ENCODE peak calls at places on chromosomes 6 and 20, in seven cellular contexts. S, G, R, P, I, F and M are unnamed samples. For H3K4me1, the result is how much of the 10 kb centered on the place peaks cover.

GRCh38 chr6:92122746-92123145 is 1296.6 kb downstream of the EPHA7 start:
- DNase-seq in F (peak), I (peak), G (no peak), R (no peak), P (no peak), S (no peak), M (no peak)

GRCh38 chr6:11233936-11234573 is 1.6 kb upstream of the NEDD9 start:
- DNase-seq in G (no peak), R (no peak), I (no peak), P (no peak), S (no peak), F (no peak), M (no peak)

GRCh38 chr6:42390228-42390934 is 61.3 kb downstream of the TRERF1 start:
- DNase-seq in F (no peak), S (no peak), P (no peak), R (no peak), I (no peak), G (no peak), M (peak)

GRCh38 chr6:167797871-167798265 is 28.8 kb upstream of the AFDN start:
- DNase-seq in G (no peak), I (no peak), F (no peak), R (no peak), P (no peak), S (no peak), M (no peak)

GRCh38 chr20:58268936-58269619 is 40.4 kb upstream of the RAB22A start:
- DNase-seq in G (no peak), F (no peak), I (peak), R (no peak), P (no peak), S (no peak), M (no peak)

GRCh38 chr6:64811145-64811544 is 895.9 kb downstream of the EYS start:
- DNase-seq in P (no peak), S (no peak), R (no peak), F (no peak), I (peak), G (no peak), M (no peak)

GRCh38 chr20:61560361-61560853 is 308.3 kb downstream of the CDH4 start:
- DNase-seq in R (no peak), P (no peak), G (no peak), F (peak), I (peak), S (no peak), M (no peak)

GRCh38 chr6:70423189-70424133 is 10.2 kb downstream of the FAM135A start:
- DNase-seq in S (no peak), R (no peak), G (no peak), I (peak), P (no peak), F (no peak), M (no peak)

GRCh38 chr6:1867197-1867596 is 257.5 kb downstream of the FOXC1 start:
- DNase-seq in P (no peak), G (no peak), R (no peak), S (no peak), F (no peak), I (no peak), M (no peak)

GRCh38 chr6:107491791-107492674 is 2.1 kb downstream of the SOBP start:
- DNase-seq in I (peak), G (no peak), F (peak), S (no peak), R (peak), P (peak), M (no peak)

GRCh38 chr6:116557863-116558262 is 4.3 kb downstream of the CALHM4 start:
- DNase-seq in G (no peak), R (no peak), I (peak), P (peak), S (no peak), F (peak), M (no peak)

GRCh38 chr6:159529820-159530405 is 163.1 kb downstream of the SOD2 start:
- DNase-seq in I (no peak), P (peak), S (no peak), G (no peak), F (no peak), R (no peak), M (no peak)

GRCh38 chr20:7375905-7376304 is 564.4 kb downstream of the HAO1 start:
- DNase-seq in G (no peak), R (no peak), F (peak), P (no peak), S (no peak), I (peak), M (no peak)

GRCh38 chr6:3732345-3733141 is 19.0 kb downstream of the PXDC1 start:
- DNase-seq in S (peak), R (peak), F (peak), P (peak), G (peak), I (peak), M (peak)

GRCh38 chr6:31752739-31753319 is 9.6 kb upstream of the SAPCD1 start:
- DNase-seq in G (no peak), I (peak), R (no peak), P (no peak), F (peak), S (no peak), M (no peak)

GRCh38 chr20:60453847-60454246 is 495.6 kb downstream of the CDH26 start:
- DNase-seq in I (no peak), F (no peak), P (no peak), S (no peak), R (no peak), G (no peak), M (no peak)

GRCh38 chr20:15593061-15593460 is 980.2 kb downstream of the KIF16B start:
- DNase-seq in R (no peak), S (no peak), I (no peak), P (no peak), F (no peak), G (no peak), M (no peak)

GRCh38 chr20:19930461-19930860 is 86.7 kb upstream of the NAA20 start:
- DNase-seq in R (no peak), S (no peak), F (no peak), I (no peak), P (no peak), G (no peak), M (no peak)

GRCh38 chr20:35699914-35700624 is 864 bp downstream of the ROMO1 start:
- DNase-seq in S (no peak), P (no peak), G (no peak), R (no peak), I (no peak), F (no peak), M (no peak)

GRCh38 chr6:138824482-138825134 is 28.7 kb downstream of the ECT2L start:
- DNase-seq in I (no peak), G (no peak), S (no peak), F (no peak), P (no peak), R (no peak), M (no peak)

GRCh38 chr20:64198347-64198746 is 34.1 kb downstream of the MYT1 start:
- DNase-seq in S (peak), I (no peak), G (no peak), R (no peak), F (no peak), P (no peak), M (no peak)

GRCh38 chr6:69022991-69023390 is 387.9 kb downstream of the ADGRB3 start:
- DNase-seq in F (peak), I (no peak), G (no peak), P (no peak), S (no peak), R (no peak), M (no peak)

GRCh38 chr6:68192988-68193387 is 442.1 kb upstream of the ADGRB3 start:
- DNase-seq in R (no peak), G (no peak), P (no peak), I (no peak), S (no peak), F (no peak), M (no peak)

GRCh38 chr20:40134176-40134575 is 554.9 kb downstream of the MAFB start:
- DNase-seq in G (no peak), S (no peak), R (no peak), F (no peak), P (no peak), I (no peak), M (no peak)

GRCh38 chr20:53930651-53931504 is 139.5 kb downstream of the BCAS1 start:
- DNase-seq in S (no peak), F (no peak), G (no peak), R (no peak), P (no peak), I (no peak), M (no peak)

GRCh38 chr6:155041781-155042279 is 46.7 kb downstream of the TIAM2 start:
- DNase-seq in G (no peak), P (no peak), I (peak), S (no peak), R (no peak), F (peak), M (no peak)

GRCh38 chr6:136501081-136501480 is 49.1 kb downstream of the MAP7 start:
- DNase-seq in F (no peak), P (no peak), S (no peak), I (no peak), R (no peak), G (no peak), M (no peak)
- H3K27ac ChIP-seq in F (no peak), P (no peak), S (no peak), I (no peak), R (no peak), G (no peak), M (no peak)

DNA sequence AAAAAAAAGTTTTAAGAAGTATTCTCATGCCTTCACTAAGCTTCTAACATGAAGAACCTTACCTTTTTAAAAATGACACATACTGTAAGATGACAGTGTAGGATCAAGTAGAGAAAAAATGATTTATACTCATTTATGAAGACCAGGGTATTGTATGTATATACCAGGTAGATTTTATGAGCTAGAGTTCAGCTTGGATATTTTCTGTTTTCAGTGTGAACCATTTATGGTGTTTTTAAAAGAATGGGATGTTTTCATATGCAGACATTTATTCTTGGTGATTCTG is 24.4 kb downstream of the DUSP22 start:
- DNase-seq in F (no peak), S (no peak), G (no peak), R (no peak), P (no peak), I (no peak), M (no peak)
- H3K4me1 ChIP-seq in F (under half), S (under half), G (under half), R (under half), P (under half), I (under half), M (under half)

DNA sequence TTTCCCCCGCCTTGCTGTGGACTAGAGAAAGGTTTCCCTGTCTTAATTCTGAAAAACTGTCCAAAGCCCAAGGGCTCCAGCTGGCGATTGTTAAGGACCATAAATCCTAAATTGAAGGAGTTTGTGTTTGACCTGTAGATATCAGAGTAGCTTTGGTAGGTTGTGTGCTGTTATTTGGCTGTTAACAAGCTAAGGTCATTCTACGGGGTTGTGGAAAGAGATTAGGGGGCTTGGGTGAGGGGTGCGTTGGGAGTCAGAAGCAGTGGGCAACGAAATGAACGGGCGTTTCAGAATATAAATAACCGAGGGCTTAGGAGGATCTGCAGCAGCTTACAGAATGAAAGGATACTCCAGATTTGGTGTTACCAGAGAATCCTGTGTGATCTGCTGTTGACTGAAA is 32.6 kb upstream of the BTN3A2 start:
- DNase-seq in F (no peak), R (no peak), I (no peak), S (no peak), P (no peak), G (no peak), M (no peak)
- H3K4me3 ChIP-seq in F (peak), R (no peak), I (peak), S (no peak), P (no peak), G (no peak), M (no peak)

GRCh38 chr20:4029505-4030467 is 14.4 kb upstream of the RNF24 start:
- DNase-seq in P (no peak), G (no peak), F (no peak), S (no peak), I (no peak), R (no peak), M (no peak)
- H3K27ac ChIP-seq in P (no peak), G (no peak), F (no peak), S (no peak), I (no peak), R (no peak), M (no peak)

DNA sequence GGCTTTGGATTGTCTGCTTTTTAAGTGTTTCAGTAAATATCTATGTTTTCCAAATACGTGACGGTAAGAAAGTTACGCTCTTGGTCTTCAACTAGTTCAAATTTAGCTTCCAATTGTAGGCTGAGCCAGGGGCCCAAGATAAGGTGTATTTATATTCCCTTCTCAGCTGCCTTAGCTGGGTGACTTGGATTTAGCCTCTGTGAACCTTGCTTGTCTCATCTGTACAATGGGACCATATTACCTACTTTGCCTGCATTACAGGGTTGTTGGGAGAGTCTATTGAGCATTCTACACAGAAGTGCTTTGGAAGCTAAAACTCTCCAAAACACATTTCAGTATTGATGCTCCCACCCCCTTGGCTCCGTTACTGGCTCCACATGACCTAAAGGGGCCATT is 222.4 kb downstream of the UST start:
- DNase-seq in F (no peak), P (no peak), S (no peak), R (no peak), I (no peak), G (no peak), M (no peak)
- H3K4me1 ChIP-seq in F (under half), P (under half), S (under half), R (under half), I (under half), G (under half), M (under half)

GRCh38 chr20:46582648-46583047 is 32.2 kb upstream of the OCSTAMP start:
- DNase-seq in S (no peak), I (no peak), G (no peak), F (no peak), P (no peak), R (no peak), M (no peak)
- H3K4me3 ChIP-seq in S (no peak), I (no peak), G (no peak), F (no peak), P (no peak), R (no peak), M (no peak)

GRCh38 chr20:45470939-45471338 is 1.4 kb downstream of the WFDC2 start:
- DNase-seq in I (peak), G (no peak), P (no peak), S (no peak), R (no peak), F (no peak), M (no peak)

GRCh38 chr20:45469336-45470261 is at the start of gene WFDC2:
- DNase-seq in P (no peak), G (no peak), I (no peak), R (peak), S (peak), F (no peak), M (no peak)

GRCh38 chr20:45467172-45467571 is 2.4 kb upstream of the WFDC2 start:
- DNase-seq in G (no peak), I (no peak), F (no peak), P (no peak), S (no peak), R (no peak), M (no peak)

GRCh38 chr20:45467861-45468260 is 1.7 kb upstream of the WFDC2 start:
- DNase-seq in I (no peak), S (no peak), F (no peak), G (no peak), R (no peak), P (no peak), M (no peak)

GRCh38 chr20:45470262-45470931 is 844 bp downstream of the WFDC2 start:
- DNase-seq in P (no peak), G (no peak), I (peak), R (peak), S (peak), F (no peak), M (no peak)
- H3K27ac ChIP-seq in P (no peak), G (no peak), I (no peak), R (no peak), S (peak), F (no peak), M (no peak)

DNA sequence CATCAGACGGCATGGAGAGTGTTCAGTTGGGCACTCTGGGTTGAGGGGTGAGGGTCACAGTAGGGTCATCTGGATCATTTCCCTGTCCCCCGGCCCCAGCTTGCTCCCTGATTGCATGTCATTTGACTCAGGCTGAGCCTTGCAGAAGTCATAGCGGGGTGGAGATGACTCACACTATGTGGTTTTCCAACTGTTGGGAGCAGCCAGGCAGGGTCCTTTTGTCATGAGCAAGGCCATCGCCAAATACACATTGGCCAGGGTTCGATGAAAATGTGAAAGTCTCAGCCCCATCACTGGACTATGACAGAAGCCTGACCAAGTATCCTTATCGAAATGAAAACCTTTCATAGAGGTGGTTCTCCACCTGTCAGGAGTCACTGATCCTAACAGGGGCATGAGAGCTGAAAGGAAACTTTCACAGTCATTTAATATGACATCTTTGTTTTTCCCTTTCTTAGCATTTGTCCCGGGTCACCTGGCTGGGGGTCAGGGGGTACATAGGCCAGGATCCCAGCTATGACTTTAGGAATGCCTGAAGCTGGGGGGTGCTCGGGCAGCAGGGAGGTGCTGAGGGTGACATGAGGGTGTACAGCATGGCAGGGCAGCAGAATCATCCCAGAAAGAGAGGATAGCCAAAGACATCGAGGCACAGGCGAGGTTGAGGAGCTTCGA is 70.2 kb upstream of the CD93 start:
- DNase-seq in P (no peak), R (no peak), I (peak), G (peak), F (peak), S (no peak), M (no peak)
- H3K4me1 ChIP-seq in P (under half), R (half or more), I (under half), G (under half), F (under half), S (under half), M (under half)

DNA sequence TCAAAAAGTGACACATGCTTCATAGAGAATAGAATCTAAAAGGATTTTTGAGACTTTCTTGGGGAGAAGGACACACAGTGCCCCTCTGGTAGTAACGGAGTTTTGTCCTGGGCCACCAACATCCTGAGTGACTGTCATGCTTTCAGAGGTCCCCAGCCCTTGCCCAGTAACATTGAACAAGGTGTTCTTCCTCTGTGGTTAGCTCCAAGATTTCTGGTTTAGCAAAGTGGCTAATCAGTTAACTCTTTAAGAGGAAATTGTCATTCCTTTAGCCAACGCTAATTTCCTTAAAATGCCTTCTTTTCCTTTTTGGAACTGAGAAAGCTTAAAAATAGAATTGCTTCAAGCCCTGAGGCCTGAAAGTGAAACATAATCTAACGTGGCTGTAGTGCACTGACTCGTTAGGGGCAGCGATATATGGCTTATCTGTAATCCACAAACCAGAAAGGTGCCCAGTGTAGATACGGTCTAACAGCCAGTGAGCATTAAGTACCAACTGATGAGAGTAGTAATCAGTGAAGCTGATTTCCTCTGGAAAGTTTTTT is 7.8 kb downstream of the E2F3 start:
- DNase-seq in I (no peak), R (no peak), F (no peak), G (no peak), S (no peak), P (no peak), M (no peak)
- H3K4me3 ChIP-seq in I (no peak), R (peak), F (no peak), G (no peak), S (no peak), P (no peak), M (peak)

GRCh38 chr6:161463061-161463460 is 189.2 kb upstream of the AGPAT4 start:
- DNase-seq in P (no peak), I (no peak), R (no peak), G (no peak), S (no peak), F (no peak), M (no peak)

GRCh38 chr6:161462148-161462547 is 188.3 kb upstream of the AGPAT4 start:
- DNase-seq in P (no peak), R (no peak), S (no peak), I (no peak), G (no peak), F (no peak), M (no peak)

GRCh38 chr6:161455848-161456247 is 182.0 kb upstream of the AGPAT4 start:
- DNase-seq in G (no peak), R (no peak), F (no peak), I (no peak), S (no peak), P (no peak), M (no peak)

GRCh38 chr6:161458199-161458598 is 184.3 kb upstream of the AGPAT4 start:
- DNase-seq in P (no peak), G (no peak), I (no peak), S (no peak), R (no peak), F (no peak), M (no peak)

GRCh38 chr6:161459008-161459407 is 185.1 kb upstream of the AGPAT4 start:
- DNase-seq in P (no peak), F (no peak), S (no peak), I (no peak), G (no peak), R (no peak), M (no peak)
- H3K27ac ChIP-seq in P (no peak), F (no peak), S (no peak), I (peak), G (no peak), R (no peak), M (no peak)